ENCODE peak calls at places on chromosomes 1 and 21, in ten cellular contexts. W is cardiac muscle cell; J is kidney; K is left ventricle myocardium inferior; F is right lobe of liver; C is AG04450; H is heart left ventricle; A is CD4-positive, CD25-positive, alpha-beta regulatory T cell; M is pancreas; S is psoas muscle. D is an unnamed sample.
A peak's percentile ranks its signal among the peaks of the same experiment; 100 is the strongest.

GRCh38 chr1:27570383-27570755 is 33.6 kb downstream of the AHDC1 start:
- DNase-seq in W (no peak), J (no peak), K (peak; percentile 21), F (no peak), C (no peak), H (no peak), A (no peak), M (no peak), S (peak; percentile 81), D (no peak)

GRCh38 chr1:244231572-244232315 is 180.7 kb downstream of the ZBTB18 start:
- DNase-seq in W (peak; percentile 38), J (no peak), K (no peak), F (no peak), C (no peak), H (no peak), A (no peak), M (peak; percentile 50), S (peak; percentile 83), D (no peak)

GRCh38 chr1:244296010-244296409 is 155.7 kb downstream of the ADSS2 start:
- DNase-seq in W (no peak), J (peak; percentile 11), K (no peak), F (no peak), C (no peak), H (no peak), A (no peak), M (no peak), S (no peak), D (no peak)

GRCh38 chr1:212186427-212187207 is 98.6 kb upstream of the PPP2R5A start:
- DNase-seq in W (peak; percentile 24), J (no peak), K (no peak), F (no peak), C (no peak), H (no peak), A (peak; percentile 38), M (no peak), S (no peak), D (no peak)

GRCh38 chr1:16324456-16324890 is 27.8 kb downstream of the FBXO42 start:
- DNase-seq in W (peak; percentile 79), J (no peak), K (no peak), F (no peak), C (peak; percentile 49), H (peak; percentile 34), A (no peak), M (no peak), S (no peak), D (no peak)

GRCh38 chr1:235697517-235697916 is 47.9 kb upstream of the GNG4 start:
- DNase-seq in W (no peak), J (no peak), K (no peak), F (no peak), C (no peak), H (no peak), A (no peak), M (no peak), S (no peak), D (no peak)

GRCh38 chr1:223228201-223228600 is 85.2 kb upstream of the TLR5 start:
- DNase-seq in W (no peak), J (peak; percentile 48), K (no peak), F (peak; percentile 28), C (no peak), H (no peak), A (no peak), M (no peak), S (no peak), D (no peak)

GRCh38 chr1:168734946-168735345 is 5.9 kb upstream of the DPT start:
- DNase-seq in W (no peak), J (no peak), K (no peak), F (no peak), C (no peak), H (no peak), A (no peak), M (no peak), S (no peak), D (no peak)

GRCh38 chr1:90044346-90044745 is 49.4 kb downstream of the ZNF326 start:
- DNase-seq in W (no peak), J (no peak), K (no peak), F (no peak), C (no peak), H (no peak), A (no peak), M (no peak), S (no peak), D (no peak)

GRCh38 chr1:8284167-8284566 is 33.7 kb upstream of the SLC45A1 start:
- DNase-seq in W (peak; percentile 53), J (no peak), K (no peak), F (no peak), C (no peak), H (no peak), A (no peak), M (no peak), S (no peak), D (no peak)

DNA sequence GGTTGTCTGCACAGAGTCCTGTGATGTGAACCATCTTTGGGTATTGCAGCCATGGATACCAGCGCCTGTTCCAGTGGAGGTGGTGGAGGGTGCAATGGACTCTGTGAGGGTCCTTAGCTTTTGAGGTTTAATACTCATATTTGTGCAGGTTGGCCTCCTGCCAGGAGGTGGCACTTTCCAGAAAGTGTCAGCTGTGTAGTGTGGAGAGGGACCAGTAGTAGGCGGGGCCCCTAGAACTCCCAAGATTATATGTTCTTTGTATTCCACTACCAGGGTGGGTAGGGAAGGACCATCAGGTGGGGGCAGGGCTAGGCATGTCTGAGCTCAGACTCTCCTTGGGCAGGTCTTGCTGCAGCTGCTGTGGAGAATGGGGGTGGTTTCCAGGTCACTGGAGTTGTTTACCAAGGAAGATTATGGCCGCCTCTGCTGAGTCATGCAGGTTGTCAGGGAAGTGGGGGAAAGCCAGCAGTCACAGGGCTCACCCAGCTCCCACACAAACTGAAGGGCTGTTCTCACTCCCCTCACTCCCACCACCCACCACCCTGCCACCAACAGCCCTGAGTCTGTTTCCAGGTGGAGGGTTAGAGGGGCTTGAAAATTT is 31.2 kb upstream of the ZNF678 start:
- DNase-seq in W (no peak), J (no peak), K (no peak), F (no peak), C (no peak), H (no peak), A (no peak), M (no peak), S (peak; percentile 30), D (no peak)
- H3K9me3 ChIP-seq in W (no peaks in the 10 kb centered on the region), J (peaks cover 74% of the 10 kb centered on the region), K (peaks cover 100% of the 10 kb centered on the region), F (peaks cover 29% of the 10 kb centered on the region), C (peaks cover 16% of the 10 kb centered on the region), H (peaks cover 97% of the 10 kb centered on the region), A (peaks cover 6% of the 10 kb centered on the region), M (peaks cover 8% of the 10 kb centered on the region), S (peaks cover 91% of the 10 kb centered on the region), D (no peaks in the 10 kb centered on the region)

DNA sequence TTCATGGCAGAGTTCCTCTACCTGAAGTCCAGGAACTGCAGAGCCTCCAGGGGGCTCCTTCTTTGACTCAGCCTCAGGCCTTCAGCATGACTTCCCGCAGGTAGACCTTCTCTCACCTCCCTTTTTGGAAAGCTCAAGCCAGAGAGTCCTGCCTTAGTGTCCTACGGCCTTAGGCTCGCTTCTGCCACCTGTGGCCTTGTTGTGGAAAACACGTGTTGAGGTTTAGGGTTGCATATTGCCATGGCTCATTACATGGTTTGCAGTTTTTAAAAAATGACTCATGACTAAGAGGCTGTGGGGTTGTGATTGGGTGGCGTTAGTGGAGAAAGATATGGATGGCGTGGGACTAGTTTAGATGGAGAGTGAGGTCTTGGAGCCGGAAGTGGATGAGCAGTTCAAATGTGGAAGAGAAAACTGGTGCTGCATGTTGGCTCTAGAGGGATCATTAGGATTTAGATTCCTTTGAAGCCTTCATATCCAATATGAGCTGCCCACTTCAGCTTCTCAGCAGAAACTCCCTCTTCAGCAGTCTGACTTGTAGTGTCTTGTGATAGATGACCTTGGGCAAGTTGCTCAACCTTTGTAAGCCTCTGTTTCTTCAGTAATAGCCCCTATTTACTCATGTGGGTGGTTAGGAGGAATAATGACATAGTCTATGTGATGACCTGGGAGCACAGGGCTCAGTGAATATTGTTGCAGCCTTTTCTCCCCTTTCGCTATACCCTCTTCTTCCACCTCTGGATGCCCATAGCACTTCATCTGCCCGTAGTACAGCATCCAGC is 6.5 kb upstream of the FGGY start:
- DNase-seq in W (peak; percentile 67), J (peak; percentile 70), K (no peak), F (peak; percentile 67), C (no peak), H (peak; percentile 43), A (no peak), M (peak; percentile 60), S (peak; percentile 78), D (no peak)
- H3K4me3 ChIP-seq in W (no peak overlapping the region), J (no peak overlapping the region), K (no peak overlapping the region), F (no peak overlapping the region), C (no peak overlapping the region), H (no peak overlapping the region), A (no peak overlapping the region), M (no peak overlapping the region), S (no peak overlapping the region), D (no peak overlapping the region)

DNA sequence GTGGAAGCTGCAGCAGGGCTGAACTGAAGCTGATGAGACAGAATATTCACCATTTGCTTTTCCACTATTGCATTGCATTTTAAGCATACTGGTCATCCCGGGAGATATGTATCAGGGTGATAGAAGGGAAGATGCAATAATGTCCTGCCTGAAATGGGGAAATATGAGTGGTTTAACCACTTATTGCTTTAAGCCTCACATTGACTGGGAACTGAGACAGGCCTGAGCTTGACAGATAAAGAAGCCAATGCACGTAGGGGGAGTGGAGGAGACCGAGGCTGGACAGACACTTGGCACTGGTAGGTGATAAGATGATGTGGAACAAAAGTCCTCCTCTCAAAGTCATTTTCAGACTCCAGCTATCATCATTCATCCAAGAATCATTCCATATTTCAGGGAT is 911.7 kb upstream of the NCAM2 start:
- DNase-seq in W (no peak), J (no peak), K (no peak), F (no peak), C (no peak), H (no peak), A (no peak), M (no peak), S (no peak), D (no peak)
- H3K9me3 ChIP-seq in W (no peaks in the 10 kb centered on the region), J (no peaks in the 10 kb centered on the region), K (peaks cover 9% of the 10 kb centered on the region), F (no peaks in the 10 kb centered on the region), C (peaks cover 11% of the 10 kb centered on the region), H (peaks cover 9% of the 10 kb centered on the region), A (no peaks in the 10 kb centered on the region), M (no peaks in the 10 kb centered on the region), S (no peaks in the 10 kb centered on the region), D (no peaks in the 10 kb centered on the region)

GRCh38 chr1:181089777-181090505 is 1.4 kb downstream of the IER5 start:
- DNase-seq in W (peak; percentile 77), J (peak; percentile 93), K (peak; percentile 72), F (peak; percentile 85), C (no peak), H (peak; percentile 77), A (peak; percentile 71), M (peak; percentile 76), S (peak; percentile 93), D (no peak)

GRCh38 chr1:181088079-181089016 is at the start of gene IER5:
- DNase-seq in W (peak; percentile 96), J (peak; percentile 99), K (peak; percentile 95), F (peak; percentile 97), C (peak; percentile 85), H (peak; percentile 97), A (peak; percentile 96), M (peak; percentile 95), S (peak; percentile 98), D (peak; percentile 58)

GRCh38 chr1:181086926-181087325 is 1.6 kb upstream of the IER5 start:
- DNase-seq in W (peak; percentile 52), J (no peak), K (no peak), F (no peak), C (no peak), H (no peak), A (no peak), M (no peak), S (no peak), D (no peak)

GRCh38 chr1:181089017-181089776 is 697 bp downstream of the IER5 start:
- DNase-seq in W (no peak), J (peak; percentile 84), K (peak; percentile 39), F (peak; percentile 56), C (no peak), H (no peak), A (no peak), M (no peak), S (peak; percentile 76), D (no peak)

GRCh38 chr1:181087400-181087901 is 1.0 kb upstream of the IER5 start:
- DNase-seq in W (no peak), J (no peak), K (no peak), F (no peak), C (no peak), H (no peak), A (no peak), M (no peak), S (no peak), D (no peak)
- H3K4me3 ChIP-seq in W (no peak overlapping the region), J (no peak overlapping the region), K (no peak overlapping the region), F (no peak overlapping the region), C (no peak overlapping the region), H (no peak overlapping the region), A (no peak overlapping the region), M (no peak overlapping the region), S (peak overlapping the region; percentile 91), D (no peak overlapping the region)

D was measured in SK-N-MC.